ENCODE peak calls at places on chromosome 14, in six cellular contexts. H, S, U, R, A and C are unnamed samples.

GRCh38 chr14:29805415-29806123 is 122.1 kb downstream of the PRKD1 start:
- DNase-seq in H (no peak), S (peak), U (no peak), R (peak), A (peak), C (peak)

GRCh38 chr14:95551435-95551834 is 16.6 kb downstream of the GLRX5 start:
- DNase-seq in H (no peak), S (no peak), U (no peak), R (no peak), A (no peak), C (no peak)

GRCh38 chr14:49945448-49946319 is 52.8 kb downstream of the ARF6 start:
- DNase-seq in H (no peak), S (no peak), U (no peak), R (no peak), A (no peak), C (no peak)

GRCh38 chr14:67410313-67410712 is 1.7 kb downstream of the PLEK2 start:
- DNase-seq in H (no peak), S (no peak), U (no peak), R (no peak), A (peak), C (no peak)

GRCh38 chr14:63712123-63712522 is 15.7 kb downstream of the SGPP1 start:
- DNase-seq in H (no peak), S (no peak), U (no peak), R (no peak), A (no peak), C (no peak)

GRCh38 chr14:20195911-20196310 is 5.2 kb downstream of the OR11G2 start:
- DNase-seq in H (no peak), S (no peak), U (no peak), R (no peak), A (no peak), C (no peak)

GRCh38 chr14:88835661-88836060 is 11.2 kb downstream of the TTC8 start:
- DNase-seq in H (no peak), S (no peak), U (no peak), R (no peak), A (no peak), C (no peak)

GRCh38 chr14:32397871-32398640 is 69.0 kb downstream of the AKAP6 start:
- DNase-seq in H (no peak), S (peak), U (no peak), R (no peak), A (no peak), C (no peak)

GRCh38 chr14:98622208-98623051 is 649.6 kb downstream of the BCL11B start:
- DNase-seq in H (no peak), S (no peak), U (no peak), R (no peak), A (no peak), C (no peak)

GRCh38 chr14:105774001-105774400 is 247.6 kb downstream of the TMEM121 start:
- DNase-seq in H (no peak), S (no peak), U (peak), R (no peak), A (no peak), C (no peak)

GRCh38 chr14:101499080-101499479 is 62.2 kb upstream of the DIO3 start:
- DNase-seq in H (no peak), S (no peak), U (no peak), R (peak), A (peak), C (no peak)

GRCh38 chr14:58817846-58818245 is 180.1 kb downstream of the DACT1 start:
- DNase-seq in H (no peak), S (no peak), U (no peak), R (no peak), A (no peak), C (no peak)

GRCh38 chr14:91396959-91397815 is 20.4 kb downstream of the CCDC88C start:
- DNase-seq in H (no peak), S (no peak), U (no peak), R (no peak), A (peak), C (no peak)

GRCh38 chr14:50773632-50774541 is 57.1 kb downstream of the NIN start:
- DNase-seq in H (peak), S (peak), U (no peak), R (peak), A (peak), C (peak)

GRCh38 chr14:68141531-68142088 is 322.0 kb downstream of the RAD51B start:
- DNase-seq in H (no peak), S (peak), U (no peak), R (no peak), A (no peak), C (no peak)

GRCh38 chr14:65312859-65313258 is 99.7 kb upstream of the FUT8 start:
- DNase-seq in H (no peak), S (no peak), U (no peak), R (no peak), A (no peak), C (no peak)

GRCh38 chr14:94485944-94486841 is 10.2 kb upstream of the SERPINA9 start:
- DNase-seq in H (peak), S (peak), U (peak), R (peak), A (peak), C (peak)

GRCh38 chr14:24874514-24875202 is 175.3 kb downstream of the STXBP6 start:
- DNase-seq in H (peak), S (no peak), U (no peak), R (no peak), A (no peak), C (no peak)

GRCh38 chr14:21476526-21476924 is 234 bp downstream of the RAB2B start:
- DNase-seq in H (peak), S (no peak), U (peak), R (peak), A (peak), C (no peak)

GRCh38 chr14:96246535-96246839 is 9.5 kb upstream of the BDKRB1 start:
- DNase-seq in H (no peak), S (peak), U (no peak), R (no peak), A (no peak), C (no peak)

GRCh38 chr14:21019377-21019776 is 5.5 kb downstream of the NDRG2 start:
- DNase-seq in H (no peak), S (no peak), U (no peak), R (no peak), A (no peak), C (no peak)

GRCh38 chr14:105495990-105496830 is 5.2 kb downstream of the TEDC1 start:
- DNase-seq in H (peak), S (no peak), U (peak), R (no peak), A (no peak), C (no peak)

GRCh38 chr14:58121530-58122186 is 30.4 kb downstream of the ARMH4 start:
- DNase-seq in H (no peak), S (no peak), U (no peak), R (no peak), A (no peak), C (no peak)

GRCh38 chr14:29858299-29858698 is 69.3 kb downstream of the PRKD1 start:
- DNase-seq in H (no peak), S (no peak), U (no peak), R (no peak), A (no peak), C (no peak)

GRCh38 chr14:72060460-72060859 is 128.2 kb downstream of the RGS6 start:
- DNase-seq in H (no peak), S (no peak), U (no peak), R (no peak), A (no peak), C (no peak)

GRCh38 chr14:96486705-96487104 is 15.5 kb upstream of the PAPOLA start:
- DNase-seq in H (no peak), S (no peak), U (no peak), R (no peak), A (no peak), C (no peak)

GRCh38 chr14:90383126-90383730 is 13.6 kb upstream of the CALM1 start:
- DNase-seq in H (peak), S (peak), U (peak), R (peak), A (peak), C (peak)
- TF ChIP-seq EP300 in H (peak), S (no peak), U (no peak), R (no peak), A (no peak), C (peak)

DNA sequence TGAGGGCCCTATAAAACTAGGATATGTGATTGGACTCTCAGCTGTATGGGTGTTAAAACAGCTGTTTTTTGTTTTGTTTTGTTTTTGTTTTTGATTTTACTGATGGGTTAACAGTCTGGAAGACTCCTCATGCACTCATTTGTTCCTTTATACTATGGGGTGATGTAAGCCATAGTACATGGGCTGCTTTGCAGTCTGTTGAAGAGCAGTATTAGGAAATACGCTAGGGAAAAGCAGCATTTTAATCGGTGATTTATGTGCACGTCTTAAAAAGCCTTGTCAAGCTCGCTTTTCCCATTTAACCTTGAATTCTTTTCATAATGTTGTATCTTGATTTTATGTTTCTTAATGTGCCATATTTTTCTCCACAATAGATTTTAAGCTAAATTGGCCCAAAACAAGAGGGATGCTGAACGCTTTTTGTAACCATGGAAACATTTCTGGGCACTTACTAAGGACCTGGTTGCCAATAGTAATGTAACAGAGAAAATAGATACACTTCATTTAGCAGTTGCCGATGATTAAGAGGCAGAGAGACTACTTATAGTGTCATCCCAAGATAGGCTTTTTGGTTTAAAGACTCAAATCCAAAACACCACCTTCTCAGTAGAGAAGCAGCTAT is 244.0 kb downstream of the SNAPC1 start:
- DNase-seq in H (no peak), S (no peak), U (no peak), R (no peak), A (no peak), C (no peak)
- TF ChIP-seq EP300 in H (no peak), S (no peak), U (no peak), R (no peak), A (no peak), C (no peak)

GRCh38 chr14:52029881-52030280 is 39.0 kb downstream of the NID2 start:
- DNase-seq in H (no peak), S (no peak), U (no peak), R (no peak), A (no peak), C (no peak)
- TF ChIP-seq EP300 in H (no peak), S (no peak), U (no peak), R (no peak), A (no peak), C (no peak)

DNA sequence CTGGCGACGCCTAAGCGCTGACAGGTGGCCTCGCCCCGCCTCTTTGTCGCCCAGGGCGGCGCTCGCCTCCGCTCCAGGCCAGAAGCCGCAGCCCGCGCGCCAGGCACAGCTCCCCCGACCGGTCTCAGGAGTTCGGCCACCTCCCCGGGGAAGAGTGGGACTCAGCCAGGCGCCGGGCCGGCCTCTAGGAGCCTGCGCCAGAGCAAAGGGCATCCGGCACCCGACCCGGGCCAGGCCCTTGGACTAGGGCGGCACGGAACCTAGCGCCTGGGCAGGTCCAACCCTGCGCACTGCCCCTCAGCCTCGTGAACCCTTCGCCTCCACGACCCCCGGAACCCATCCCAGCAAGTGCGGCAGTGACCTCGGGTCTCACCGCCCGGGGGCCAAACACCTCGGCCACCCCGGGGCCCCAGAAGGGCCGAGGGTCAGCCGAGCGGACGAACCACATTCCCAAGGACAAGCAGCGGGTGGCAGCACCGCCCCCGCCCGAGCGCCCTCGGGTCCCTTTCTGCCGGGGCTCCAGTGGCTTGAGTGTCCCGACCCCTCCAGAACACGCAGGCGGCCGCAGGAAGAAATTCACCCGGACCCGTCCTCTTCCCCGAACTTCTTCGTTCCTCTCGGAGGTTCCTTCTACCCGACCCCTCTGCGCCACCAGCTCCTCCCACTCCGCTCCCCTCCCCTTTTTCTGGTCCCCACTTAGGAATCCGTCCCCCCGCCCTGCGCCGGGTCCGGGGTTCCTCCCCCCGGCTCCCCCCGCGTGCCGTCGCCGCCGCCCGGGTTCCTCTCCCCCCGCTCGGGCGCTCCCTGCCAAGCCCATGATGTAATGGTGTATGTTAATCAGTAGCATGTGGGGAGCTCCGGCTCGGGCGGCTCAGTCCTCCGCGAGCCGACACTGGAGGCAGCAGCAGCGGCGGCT is 1.4 kb upstream of the SAMD4A start:
- DNase-seq in H (peak), S (peak), U (peak), R (peak), A (peak), C (peak)
- TF ChIP-seq EP300 in H (no peak), S (no peak), U (no peak), R (peak), A (no peak), C (peak)

DNA sequence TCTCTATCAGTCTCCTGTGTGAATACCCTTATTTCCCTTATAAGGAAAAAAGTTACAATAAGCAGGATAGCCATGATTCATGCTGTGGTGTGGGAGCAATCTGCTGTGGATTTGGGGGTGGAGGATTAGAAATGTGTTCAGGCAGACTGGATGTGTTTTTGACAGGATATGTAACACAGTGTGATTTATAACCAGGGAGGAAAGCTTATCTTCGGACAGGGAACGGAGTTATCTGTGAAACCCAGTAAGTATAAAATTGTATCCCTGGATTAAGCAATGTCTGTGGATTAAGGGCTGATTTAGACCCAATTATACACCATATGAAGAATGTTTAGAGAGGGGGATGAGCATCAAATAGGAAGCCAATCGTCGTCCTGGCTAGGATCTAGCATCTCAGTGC is 68.8 kb downstream of the DAD1 start:
- DNase-seq in H (no peak), S (no peak), U (no peak), R (no peak), A (no peak), C (no peak)
- TF ChIP-seq EP300 in H (no peak), S (no peak), U (no peak), R (no peak), A (no peak), C (no peak)

DNA sequence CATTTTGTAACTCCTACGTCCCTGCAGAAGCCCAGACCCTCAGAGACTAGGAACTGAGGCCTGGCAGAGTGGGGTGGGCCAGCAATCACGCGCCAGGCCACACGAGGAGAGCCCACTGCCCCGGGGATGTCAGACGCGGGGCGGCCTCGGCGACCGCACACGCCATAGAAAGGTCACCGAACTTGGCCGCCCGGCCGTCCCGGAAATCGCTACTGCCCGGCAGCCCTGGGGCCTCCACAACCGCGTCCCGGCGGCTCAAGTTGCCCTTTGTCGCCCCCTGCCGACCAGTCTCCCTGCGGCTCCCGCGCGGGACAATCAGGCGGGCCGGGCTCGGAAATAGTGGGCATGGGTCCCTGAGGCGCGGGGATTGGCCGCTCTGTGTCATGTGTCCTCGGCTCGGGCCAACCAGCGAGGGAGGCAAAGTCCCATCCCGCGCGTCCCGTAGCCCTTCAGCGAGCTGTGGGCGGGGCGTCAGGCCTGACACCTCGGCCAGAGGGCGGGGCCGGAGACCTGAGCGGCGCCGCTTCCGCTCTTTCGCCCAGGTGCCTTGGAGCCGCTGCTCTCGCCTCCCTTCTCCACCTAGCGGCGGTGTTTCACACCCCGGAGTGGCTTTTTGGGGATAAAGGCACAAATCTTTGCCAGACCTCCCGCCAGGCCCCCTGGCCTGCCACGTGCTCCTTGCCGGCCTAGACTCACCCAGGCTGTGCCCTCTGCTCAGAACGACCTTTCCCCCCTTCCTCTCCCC is 33.4 kb upstream of the DEGS2 start:
- DNase-seq in H (peak), S (peak), U (peak), R (peak), A (peak), C (peak)
- TF ChIP-seq EP300 in H (no peak), S (no peak), U (no peak), R (no peak), A (no peak), C (peak)

GRCh38 chr14:76257842-76258397 is 106.2 kb downstream of the GPATCH2L start:
- DNase-seq in H (no peak), S (no peak), U (no peak), R (no peak), A (no peak), C (no peak)

GRCh38 chr14:76259029-76259735 is 107.5 kb downstream of the GPATCH2L start:
- DNase-seq in H (no peak), S (no peak), U (no peak), R (no peak), A (no peak), C (no peak)

GRCh38 chr14:76253111-76253510 is 101.4 kb downstream of the GPATCH2L start:
- DNase-seq in H (peak), S (no peak), U (no peak), R (no peak), A (no peak), C (no peak)

GRCh38 chr14:76257111-76257803 is 105.5 kb downstream of the GPATCH2L start:
- DNase-seq in H (no peak), S (no peak), U (no peak), R (no peak), A (no peak), C (peak)

GRCh38 chr14:76256545-76256944 is 104.8 kb downstream of the GPATCH2L start:
- DNase-seq in H (no peak), S (no peak), U (no peak), R (no peak), A (no peak), C (no peak)
- TF ChIP-seq EP300 in H (no peak), S (no peak), U (no peak), R (no peak), A (no peak), C (no peak)

GRCh38 chr14:103427485-103428443 is 42.5 kb downstream of the MARK3 start:
- DNase-seq in H (no peak), S (peak), U (no peak), R (no peak), A (no peak), C (no peak)
- TF ChIP-seq EP300 in H (no peak), S (no peak), U (no peak), R (no peak), A (no peak), C (no peak)